ENCODE peak calls at places on chromosomes 5 and 9, in nine cellular contexts. Z is GM23248, C is OCI-LY7, Y is HCT116, R is GM23338, X is MM.1S, V is neural progenitor cell, W is SK-N-SH, U is PC-3. I is an unnamed sample.

GRCh38 chr9:6502399-6502798 is 89.4 kb downstream of the UHRF2 start:
- DNase-seq in V (no peak), U (peak), X (no peak), Y (no peak), R (no peak), Z (no peak), C (no peak), W (no peak), I (no peak)

GRCh38 chr9:81032030-81032572 is 657.2 kb downstream of the TLE1 start:
- DNase-seq in U (peak), C (peak), Y (no peak), X (peak), V (no peak), W (no peak), Z (peak), R (no peak), I (peak)

GRCh38 chr5:96318569-96319100 is 114.4 kb downstream of the PCSK1 start:
- DNase-seq in C (no peak), V (no peak), Y (no peak), R (no peak), W (no peak), Z (no peak), X (no peak), U (peak), I (no peak)

GRCh38 chr5:32767948-32768427 is 56.9 kb downstream of the NPR3 start:
- DNase-seq in Y (peak), X (no peak), C (no peak), U (peak), R (no peak), W (no peak), Z (peak), V (no peak), I (peak)

GRCh38 chr5:105030153-105030552 is 1467.6 kb upstream of the NUDT12 start:
- DNase-seq in C (no peak), W (no peak), X (no peak), R (no peak), Y (no peak), Z (no peak), U (no peak), V (no peak), I (no peak)

GRCh38 chr5:157516016-157516415 is 56.0 kb downstream of the NIPAL4 start:
- DNase-seq in C (no peak), R (no peak), V (no peak), Y (no peak), W (no peak), X (no peak), Z (peak), U (peak), I (peak)

GRCh38 chr5:16411741-16412455 is 53.7 kb downstream of the ZNF622 start:
- DNase-seq in Y (no peak), W (no peak), X (no peak), U (peak), V (no peak), R (no peak), Z (peak), C (no peak), I (no peak)

GRCh38 chr5:36878421-36879088 is 2.0 kb downstream of the NIPBL start:
- DNase-seq in C (no peak), X (no peak), Y (no peak), Z (peak), R (peak), U (peak), V (peak), W (peak), I (peak)

GRCh38 chr5:80763873-80764647 is 109.3 kb upstream of the DHFR start:
- DNase-seq in U (peak), R (no peak), W (no peak), V (no peak), X (no peak), Z (no peak), C (no peak), Y (no peak), I (no peak)

GRCh38 chr5:75384218-75384617 is 47.2 kb downstream of the HMGCR start:
- DNase-seq in V (no peak), X (no peak), Y (no peak), W (no peak), C (no peak), Z (no peak), R (no peak), U (peak), I (no peak)

GRCh38 chr9:111720170-111720569 is 58.8 kb downstream of the GNG10 start:
- DNase-seq in V (no peak), C (no peak), R (no peak), Z (no peak), X (no peak), U (no peak), Y (no peak), W (no peak), I (no peak)

GRCh38 chr5:119366537-119366874 is 10.7 kb downstream of the TNFAIP8 start:
- DNase-seq in R (no peak), X (no peak), V (no peak), C (no peak), Y (no peak), W (no peak), Z (no peak), U (no peak), I (no peak)

GRCh38 chr5:65999061-65999723 is 72.8 kb downstream of the ERBIN start:
- DNase-seq in U (no peak), W (no peak), Y (no peak), Z (no peak), C (no peak), X (no peak), R (peak), V (no peak), I (no peak)

GRCh38 chr9:126637002-126637849 is 23.5 kb downstream of the LMX1B start:
- DNase-seq in V (no peak), Y (no peak), W (no peak), X (no peak), U (no peak), R (no peak), C (no peak), Z (no peak), I (no peak)

GRCh38 chr9:87160148-87161107 is 213.1 kb upstream of the GAS1 start:
- DNase-seq in R (no peak), X (no peak), V (no peak), Y (no peak), U (no peak), C (no peak), Z (no peak), W (no peak), I (no peak)

GRCh38 chr9:117616436-117616835 is 87.8 kb upstream of the TLR4 start:
- DNase-seq in R (no peak), U (no peak), Z (no peak), X (no peak), C (no peak), V (no peak), W (peak), Y (no peak), I (no peak)

GRCh38 chr5:56951131-56951945 is 585 bp downstream of the MIER3 start:
- DNase-seq in V (peak), Y (no peak), X (peak), Z (peak), R (peak), U (no peak), W (peak), C (peak), I (peak)

GRCh38 chr5:106459541-106459940 is 1211.2 kb downstream of the EFNA5 start:
- DNase-seq in X (no peak), C (no peak), V (no peak), R (no peak), Y (no peak), Z (no peak), W (no peak), U (no peak), I (no peak)

GRCh38 chr5:14681236-14681752 is 16.8 kb downstream of the OTULIN start:
- DNase-seq in X (no peak), Y (no peak), U (no peak), Z (no peak), W (no peak), C (no peak), R (no peak), V (no peak), I (no peak)

GRCh38 chr5:157855404-157855994 is 3.4 kb downstream of the CLINT1 start:
- DNase-seq in V (peak), R (peak), Y (peak), X (no peak), C (peak), U (peak), Z (peak), W (peak), I (peak)

GRCh38 chr5:96321371-96321770 is 111.7 kb downstream of the PCSK1 start:
- DNase-seq in U (peak), R (no peak), X (no peak), Z (peak), Y (no peak), C (no peak), V (no peak), W (no peak), I (no peak)

GRCh38 chr5:83871533-83872380 is 151.1 kb upstream of the HAPLN1 start:
- DNase-seq in X (no peak), W (no peak), V (no peak), C (no peak), U (no peak), R (peak), Z (no peak), Y (no peak), I (no peak)

GRCh38 chr5:149932445-149933350 is 11.9 kb downstream of the PDE6A start:
- DNase-seq in V (peak), U (peak), X (no peak), R (peak), Y (no peak), C (no peak), W (peak), Z (peak), I (no peak)

GRCh38 chr5:126857472-126858410 is 80.8 kb downstream of the LMNB1 start:
- DNase-seq in R (peak), Y (no peak), C (no peak), Z (peak), X (no peak), V (no peak), U (no peak), W (no peak), I (peak)

GRCh38 chr5:120368923-120369715 is 95.0 kb upstream of the PRR16 start:
- DNase-seq in R (no peak), Z (no peak), Y (no peak), U (peak), W (no peak), C (no peak), X (peak), V (no peak), I (peak)

GRCh38 chr9:126325779-126326178 is 850 bp upstream of the MVB12B start:
- DNase-seq in V (no peak), C (no peak), U (no peak), Y (no peak), X (no peak), R (no peak), Z (no peak), W (peak), I (no peak)

GRCh38 chr9:134992755-134993124 is 75.0 kb upstream of the FCN1 start:
- DNase-seq in X (no peak), Y (no peak), C (no peak), Z (peak), W (no peak), R (no peak), V (no peak), U (no peak), I (no peak)

GRCh38 chr5:3177338-3177737 is 418.3 kb upstream of the IRX1 start:
- DNase-seq in X (no peak), R (no peak), Y (no peak), W (no peak), U (no peak), Z (no peak), V (no peak), C (no peak), I (no peak)

GRCh38 chr5:91487420-91487819 is 104.3 kb upstream of the ARRDC3 start:
- DNase-seq in W (no peak), R (no peak), Y (no peak), X (no peak), C (no peak), U (no peak), Z (no peak), V (peak), I (no peak)

GRCh38 chr5:56737002-56737621 is 78.2 kb upstream of the MAP3K1 start:
- DNase-seq in X (no peak), Z (peak), W (no peak), C (peak), Y (no peak), R (no peak), U (peak), V (no peak), I (no peak)

GRCh38 chr5:168430303-168430702 is 56.0 kb upstream of the RARS1 start:
- DNase-seq in C (no peak), U (no peak), W (no peak), X (no peak), Z (no peak), V (no peak), R (no peak), Y (no peak), I (peak)

GRCh38 chr9:121767176-121767769 is 115.8 kb downstream of the DAB2IP start:
- DNase-seq in Z (no peak), X (no peak), C (no peak), R (no peak), Y (no peak), U (no peak), V (no peak), W (no peak), I (no peak)

GRCh38 chr9:5326893-5327548 is 12.7 kb downstream of the RLN1 start:
- DNase-seq in Z (no peak), W (no peak), V (peak), Y (no peak), X (no peak), U (no peak), C (no peak), R (peak), I (peak)

DNA sequence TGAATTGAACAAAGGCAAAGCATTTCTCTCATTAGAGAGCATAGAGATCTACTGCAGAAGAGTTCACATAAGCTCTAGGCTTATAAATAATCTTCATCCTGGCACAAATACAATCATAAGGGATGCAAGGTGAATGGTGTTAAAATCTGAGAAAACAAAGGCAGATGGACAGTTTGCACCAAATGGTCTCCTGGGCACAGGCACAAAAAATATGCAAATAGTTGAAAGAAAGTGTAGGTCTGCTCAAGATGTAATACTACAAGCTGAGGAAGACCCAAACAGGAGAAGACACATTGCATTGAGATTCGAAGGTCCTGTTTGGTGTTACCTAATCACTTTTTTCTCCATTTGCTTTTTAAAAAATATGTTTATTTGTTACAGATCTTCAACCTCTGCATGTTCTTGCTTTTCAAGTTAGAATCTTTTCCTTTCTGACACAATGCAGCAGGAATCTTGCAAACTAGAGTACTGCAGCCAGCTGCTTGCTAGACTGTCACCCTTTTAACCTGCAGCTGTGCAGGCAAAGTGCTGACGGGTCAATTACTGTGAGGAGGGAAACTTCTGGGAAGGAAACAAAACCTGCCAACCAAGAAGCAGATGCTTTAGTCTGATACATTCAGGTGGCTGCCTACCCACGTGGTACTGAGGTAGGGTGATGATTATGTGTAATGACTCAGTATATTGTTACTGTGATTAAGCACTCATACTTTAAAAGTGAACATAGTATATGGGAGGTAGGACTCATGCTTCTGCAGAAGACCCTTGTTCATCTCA is 1048.6 kb upstream of the SEMA6A start:
- DNase-seq in W (no peak), Y (no peak), C (no peak), Z (no peak), V (peak), R (no peak), X (peak), U (no peak), I (peak)
- TF ChIP-seq EZH2phosphoT487 in W (no peak), Y (no peak), C (no peak), Z (no peak), V (no peak), R (no peak), X (no peak), U (no peak), I (no peak)

GRCh38 chr5:71757590-71758543 is 38.8 kb downstream of the CARTPT start:
- DNase-seq in W (peak), V (peak), C (peak), R (peak), X (peak), U (peak), Z (peak), Y (peak), I (peak)
- TF ChIP-seq EZH2phosphoT487 in W (no peak), V (no peak), C (no peak), R (no peak), X (no peak), U (no peak), Z (no peak), Y (no peak), I (no peak)

GRCh38 chr5:134647750-134648424 is 698 bp upstream of the SEC24A start:
- DNase-seq in V (no peak), Z (peak), W (no peak), Y (peak), R (peak), C (peak), X (peak), U (no peak), I (peak)
- TF ChIP-seq EZH2phosphoT487 in V (no peak), Z (no peak), W (no peak), Y (no peak), R (no peak), C (no peak), X (no peak), U (no peak), I (no peak)

GRCh38 chr5:60977956-60978737 is 33.1 kb downstream of the NDUFAF2 start:
- DNase-seq in C (no peak), R (no peak), Y (no peak), V (no peak), X (no peak), Z (no peak), W (no peak), U (no peak), I (peak)

DNA sequence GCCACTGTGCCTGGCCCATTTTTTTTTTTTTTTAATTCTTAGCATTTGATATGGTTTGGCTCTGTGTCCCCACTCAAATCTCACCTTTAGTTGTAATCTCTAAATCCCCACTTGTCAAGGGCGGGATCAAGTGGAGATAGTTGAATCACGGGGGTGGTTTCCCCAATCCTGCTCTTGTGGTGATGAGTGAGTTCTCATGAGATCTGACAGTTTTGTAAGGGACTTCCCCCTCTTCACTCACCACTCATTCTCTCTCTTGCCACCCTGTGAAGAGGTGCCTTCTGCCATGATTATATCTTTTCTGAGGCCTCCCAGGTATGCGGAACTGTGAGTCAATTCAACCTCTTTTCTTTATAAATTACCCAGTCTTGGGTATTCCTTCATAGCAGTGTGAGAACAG is 27.2 kb downstream of the NDUFAF2 start:
- DNase-seq in Z (no peak), X (no peak), R (no peak), W (no peak), U (no peak), Y (no peak), C (no peak), V (no peak), I (no peak)
- TF ChIP-seq EZH2phosphoT487 in Z (no peak), X (no peak), R (no peak), W (no peak), U (no peak), Y (no peak), C (no peak), V (no peak), I (no peak)

DNA sequence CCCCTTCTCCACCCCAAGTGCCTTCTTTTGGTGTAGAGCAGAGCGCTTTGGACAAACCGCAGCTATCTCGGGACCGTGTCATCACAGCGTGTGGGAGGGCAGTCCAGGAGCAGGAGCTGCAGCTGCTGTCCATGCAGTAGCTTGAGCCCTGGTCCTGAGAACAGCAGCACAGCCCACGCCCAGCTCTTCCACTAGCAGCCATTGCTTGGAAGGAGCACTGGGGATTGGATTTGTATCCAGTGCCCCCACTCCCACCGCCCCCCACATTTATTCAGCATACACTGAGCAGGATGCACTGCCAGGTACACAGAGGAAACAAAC is 101.7 kb downstream of the ARHGAP26 start:
- DNase-seq in U (no peak), X (no peak), C (no peak), V (no peak), R (no peak), Y (no peak), W (peak), Z (peak), I (no peak)
- TF ChIP-seq EZH2phosphoT487 in U (no peak), X (no peak), C (no peak), V (no peak), R (no peak), Y (no peak), W (no peak), Z (no peak), I (no peak)

GRCh38 chr5:1799602-1800469 is at the start of gene MRPL36:
- DNase-seq in Y (peak), X (peak), W (peak), U (peak), R (peak), V (peak), Z (peak), C (peak), I (peak)
- TF ChIP-seq EZH2phosphoT487 in Y (no peak), X (no peak), W (no peak), U (no peak), R (no peak), V (no peak), Z (no peak), C (no peak), I (no peak)

GRCh38 chr5:180201051-180201987 is 7.7 kb downstream of the RASGEF1C start:
- DNase-seq in V (peak), X (no peak), R (peak), W (peak), U (peak), C (peak), Y (peak), Z (peak), I (peak)

GRCh38 chr5:180202939-180203573 is 6.0 kb downstream of the RASGEF1C start:
- DNase-seq in U (no peak), C (no peak), V (no peak), Y (no peak), Z (no peak), R (no peak), W (no peak), X (no peak), I (no peak)

GRCh38 chr5:180206993-180207392 is 2.0 kb downstream of the RASGEF1C start:
- DNase-seq in U (no peak), C (no peak), Y (no peak), Z (no peak), R (no peak), X (no peak), W (no peak), V (no peak), I (no peak)

GRCh38 chr5:180205936-180206335 is 3.1 kb downstream of the RASGEF1C start:
- DNase-seq in R (no peak), Y (no peak), U (no peak), W (no peak), V (no peak), C (no peak), Z (no peak), X (no peak), I (no peak)

DNA sequence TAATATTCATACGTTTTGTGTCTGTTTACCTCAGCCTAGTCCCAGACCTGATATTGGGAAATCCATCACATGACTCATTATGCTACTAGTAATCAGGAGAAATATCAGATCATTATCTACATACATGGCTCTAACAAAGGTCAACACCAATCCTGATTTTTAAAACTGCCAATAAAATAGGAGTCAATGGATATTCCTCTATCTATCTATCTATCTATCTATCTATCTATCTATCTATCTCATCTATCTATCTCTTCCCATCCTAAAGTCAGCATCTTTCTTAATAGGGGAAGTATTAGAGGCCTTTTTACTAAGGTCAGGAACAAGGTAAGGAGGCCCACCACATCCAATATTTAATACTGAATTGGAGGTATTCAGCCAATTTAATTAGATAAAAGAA is 4.6 kb downstream of the RASGEF1C start:
- DNase-seq in C (no peak), U (no peak), V (no peak), W (no peak), Z (no peak), R (no peak), X (no peak), Y (no peak), I (no peak)
- TF ChIP-seq EZH2phosphoT487 in C (no peak), U (no peak), V (no peak), W (no peak), Z (no peak), R (no peak), X (no peak), Y (no peak), I (no peak)